ENCODE peak calls at places on chromosomes 7 and 10, in six cellular contexts. C, W, B, A, R and O are unnamed samples.

GRCh38 chr10:123103944-123104343 is 31.8 kb upstream of the HMX3 start:
- DNase-seq in R (no peak), B (no peak), W (no peak), C (no peak), A (no peak), O (no peak)

GRCh38 chr10:78267070-78267469 is 233.4 kb downstream of the RPS24 start:
- DNase-seq in R (no peak), A (no peak), B (no peak), C (peak; percentile 21), W (no peak), O (no peak)

GRCh38 chr10:11138634-11139033 is 121.0 kb downstream of the CELF2 start:
- DNase-seq in C (no peak), A (no peak), R (no peak), B (no peak), W (no peak), O (no peak)

GRCh38 chr7:139704308-139704879 is 73.4 kb downstream of the HIPK2 start:
- DNase-seq in C (no peak), B (no peak), W (no peak), A (no peak), R (no peak), O (no peak)

GRCh38 chr7:22662031-22662430 is 65.0 kb upstream of the IL6 start:
- DNase-seq in W (no peak), A (peak; percentile 18), B (peak; percentile 48), C (no peak), R (no peak), O (no peak)

GRCh38 chr7:137953692-137954470 is 48.0 kb downstream of the CREB3L2 start:
- DNase-seq in W (peak; percentile 65), A (peak; percentile 76), C (peak; percentile 82), R (peak; percentile 74), B (peak; percentile 84), O (no peak)

GRCh38 chr7:31051598-31052503 is at the start of gene ADCYAP1R1:
- DNase-seq in W (no peak), B (no peak), C (no peak), A (no peak), R (peak; percentile 85), O (no peak)

GRCh38 chr7:47763063-47763974 is 181.4 kb upstream of the TNS3 start:
- DNase-seq in C (peak; percentile 92), W (peak; percentile 82), A (peak; percentile 56), B (peak; percentile 82), R (no peak), O (no peak)

GRCh38 chr10:113562693-113563092 is 9.8 kb downstream of the HABP2 start:
- DNase-seq in A (no peak), C (no peak), B (no peak), W (no peak), R (no peak), O (no peak)

GRCh38 chr7:118872568-118872967 is 648.1 kb downstream of the ANKRD7 start:
- DNase-seq in C (no peak), W (no peak), B (no peak), R (no peak), A (no peak), O (no peak)

GRCh38 chr10:101289541-101289940 is 60.3 kb upstream of the LBX1 start:
- DNase-seq in B (no peak), R (no peak), A (no peak), C (no peak), W (no peak), O (no peak)

GRCh38 chr10:101292194-101293006 is 61.6 kb upstream of the BTRC start:
- DNase-seq in W (no peak), B (peak; percentile 48), R (peak; percentile 47), A (peak; percentile 23), C (peak; percentile 10), O (no peak)

GRCh38 chr10:101290415-101290814 is 61.2 kb upstream of the LBX1 start:
- DNase-seq in R (no peak), W (no peak), A (no peak), B (no peak), C (no peak), O (no peak)

GRCh38 chr10:101293007-101293723 is 60.8 kb upstream of the BTRC start:
- DNase-seq in A (no peak), R (peak; percentile 55), W (no peak), C (no peak), B (no peak), O (no peak)

GRCh38 chr10:101291254-101292193 is 62.3 kb upstream of the LBX1 start:
- DNase-seq in R (peak; percentile 83), A (peak; percentile 33), B (peak; percentile 54), C (no peak), W (no peak), O (no peak)
- TF ChIP-seq EZH2 in R (peak; percentile 59), A (peak; percentile 6), B (peak; percentile 20), C (peak; percentile 14), W (no peak), O (no peak)

GRCh38 chr10:132632091-132632561 is 94.5 kb downstream of the INPP5A start:
- DNase-seq in W (no peak), R (no peak), A (no peak), C (no peak), B (no peak), O (no peak)
- H3K27ac ChIP-seq in W (no peak overlapping the region), R (no peak overlapping the region), A (no peak overlapping the region), C (peak overlapping the region; percentile 67), B (no peak overlapping the region), O (no peak overlapping the region)

DNA sequence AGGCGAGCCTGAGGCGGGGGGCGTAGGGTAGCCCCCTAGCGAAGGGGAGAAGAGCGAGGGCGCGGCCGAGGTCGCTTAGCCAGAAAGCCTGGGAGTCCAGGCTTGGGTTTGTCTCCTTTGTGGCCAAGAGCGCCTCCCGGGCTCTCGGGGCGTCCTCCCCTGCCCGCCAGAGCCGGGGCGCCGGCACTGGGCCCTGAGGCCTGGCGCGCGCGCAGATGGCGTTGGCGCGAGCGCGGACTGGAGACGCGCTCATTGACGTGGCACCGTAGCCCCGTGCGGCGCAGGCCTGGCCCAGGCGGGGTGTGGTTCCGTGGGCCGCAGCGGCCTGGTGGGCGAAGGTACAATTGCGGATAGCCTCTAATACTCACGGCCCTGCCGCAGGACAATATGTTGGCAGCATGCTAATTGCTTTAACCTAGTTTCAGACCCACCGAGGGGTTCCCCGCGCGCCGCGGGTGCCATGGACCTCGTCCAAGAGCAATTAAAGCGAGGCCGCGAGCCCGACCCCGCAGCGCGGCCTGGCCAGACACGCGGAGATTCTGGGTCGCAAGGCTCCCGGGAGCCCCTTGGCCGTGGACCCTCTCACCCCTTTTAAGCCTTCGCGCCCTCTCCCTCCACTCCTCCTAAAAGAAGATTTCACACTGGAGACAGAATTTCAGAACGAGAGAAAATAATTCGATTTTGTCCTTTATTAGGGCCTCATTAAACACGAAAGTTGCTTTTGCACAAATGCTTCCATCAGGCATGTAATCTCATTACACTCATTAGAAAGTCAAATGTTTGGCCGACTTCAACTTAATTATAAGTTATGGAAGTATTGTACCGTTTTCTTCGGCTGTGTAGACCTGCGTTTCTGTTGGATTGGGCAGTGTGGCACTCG is 3.1 kb downstream of the PTF1A start:
- DNase-seq in A (no peak), R (peak; percentile 62), W (no peak), C (no peak), B (no peak), O (no peak)
- TF ChIP-seq EZH2 in A (peak; percentile 70), R (peak; percentile 99), W (no peak), C (no peak), B (peak; percentile 58), O (no peak)

DNA sequence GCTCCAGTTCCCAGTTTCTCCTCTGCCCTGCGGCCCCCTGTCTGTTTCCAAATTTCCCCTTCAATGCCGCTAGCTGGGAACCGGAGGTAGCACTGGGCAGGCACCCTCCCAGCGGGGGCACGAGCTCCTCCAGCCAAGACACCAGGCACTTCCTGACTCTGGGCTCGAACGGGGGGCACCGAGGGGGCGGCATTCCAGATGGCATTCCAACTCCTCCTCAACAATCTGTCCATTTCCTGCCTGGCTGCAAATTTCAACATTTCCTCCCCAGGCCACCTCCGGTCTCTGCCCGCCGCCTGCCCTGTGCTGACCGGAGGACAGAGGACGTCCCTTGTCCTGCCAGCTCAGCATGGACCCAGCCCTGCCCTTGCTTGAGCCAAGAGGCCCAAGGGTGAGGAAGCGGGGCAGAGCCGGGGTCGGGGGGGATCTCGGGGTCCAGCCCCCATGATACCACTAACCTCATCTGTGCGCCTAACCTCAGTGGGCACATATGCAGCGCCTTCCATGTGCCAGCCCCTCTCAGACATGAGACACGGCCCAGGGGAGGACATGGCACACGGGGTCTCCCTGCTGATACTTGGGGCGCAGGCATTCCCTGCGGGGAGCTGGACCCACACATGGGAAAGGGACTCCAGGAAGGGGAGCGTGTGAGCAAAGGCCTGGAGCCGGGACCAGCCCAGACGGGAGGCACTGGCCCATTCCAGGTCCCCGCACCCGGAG is 58.0 kb downstream of the PDGFA start:
- DNase-seq in A (peak; percentile 40), R (no peak), W (no peak), B (no peak), C (peak; percentile 41), O (no peak)
- H3K27ac ChIP-seq in A (peak overlapping the region; percentile 66), R (no peak overlapping the region), W (no peak overlapping the region), B (no peak overlapping the region), C (no peak overlapping the region), O (no peak overlapping the region)